ENCODE peak calls at places on chromosome 15, in ten cellular contexts. One of them, this sample, is unnamed.

GRCh38 chr15:38129531-38130199 is 123.0 kb upstream of the SPRED1 start:
- DNase-seq in CD8-positive, alpha-beta memory T cell: no peak
- DNase-seq in naive thymus-derived CD4-positive, alpha-beta T cell: no peak
- DNase-seq in GM23338: no peak
- DNase-seq in RWPE1: peak
- DNase-seq in tibial nerve: peak
- DNase-seq in CD4-positive, alpha-beta T cell: no peak
- DNase-seq in cardiac muscle cell: no peak
- DNase-seq in body of pancreas: peak
- DNase-seq in dorsolateral prefrontal cortex: peak
- DNase-seq in this sample: peak

GRCh38 chr15:63439536-63440264 is 58.1 kb upstream of the CA12 start:
- DNase-seq in CD8-positive, alpha-beta memory T cell: no peak
- DNase-seq in naive thymus-derived CD4-positive, alpha-beta T cell: peak
- DNase-seq in GM23338: no peak
- DNase-seq in RWPE1: no peak
- DNase-seq in tibial nerve: no peak
- DNase-seq in CD4-positive, alpha-beta T cell: no peak
- DNase-seq in cardiac muscle cell: no peak
- DNase-seq in body of pancreas: no peak
- DNase-seq in dorsolateral prefrontal cortex: no peak
- DNase-seq in this sample: no peak

GRCh38 chr15:58038426-58039106 is 26.9 kb downstream of the ALDH1A2 start:
- DNase-seq in CD8-positive, alpha-beta memory T cell: no peak
- DNase-seq in naive thymus-derived CD4-positive, alpha-beta T cell: no peak
- DNase-seq in GM23338: no peak
- DNase-seq in RWPE1: peak
- DNase-seq in tibial nerve: no peak
- DNase-seq in CD4-positive, alpha-beta T cell: no peak
- DNase-seq in cardiac muscle cell: no peak
- DNase-seq in body of pancreas: peak
- DNase-seq in dorsolateral prefrontal cortex: no peak
- DNase-seq in this sample: no peak

GRCh38 chr15:39874890-39875549 is 45.0 kb downstream of the GPR176 start:
- DNase-seq in CD8-positive, alpha-beta memory T cell: no peak
- DNase-seq in naive thymus-derived CD4-positive, alpha-beta T cell: peak
- DNase-seq in GM23338: peak
- DNase-seq in RWPE1: peak
- DNase-seq in tibial nerve: peak
- DNase-seq in CD4-positive, alpha-beta T cell: no peak
- DNase-seq in cardiac muscle cell: peak
- DNase-seq in body of pancreas: peak
- DNase-seq in dorsolateral prefrontal cortex: peak
- DNase-seq in this sample: no peak

GRCh38 chr15:68113273-68113672 is 59.2 kb downstream of the PIAS1 start:
- DNase-seq in CD8-positive, alpha-beta memory T cell: no peak
- DNase-seq in naive thymus-derived CD4-positive, alpha-beta T cell: no peak
- DNase-seq in GM23338: no peak
- DNase-seq in RWPE1: no peak
- DNase-seq in tibial nerve: no peak
- DNase-seq in CD4-positive, alpha-beta T cell: no peak
- DNase-seq in cardiac muscle cell: no peak
- DNase-seq in body of pancreas: no peak
- DNase-seq in dorsolateral prefrontal cortex: no peak
- DNase-seq in this sample: no peak

GRCh38 chr15:66290518-66290917 is 2.9 kb upstream of the DIS3L start:
- DNase-seq in CD8-positive, alpha-beta memory T cell: no peak
- DNase-seq in naive thymus-derived CD4-positive, alpha-beta T cell: no peak
- DNase-seq in GM23338: no peak
- DNase-seq in RWPE1: no peak
- DNase-seq in tibial nerve: no peak
- DNase-seq in CD4-positive, alpha-beta T cell: no peak
- DNase-seq in cardiac muscle cell: no peak
- DNase-seq in body of pancreas: no peak
- DNase-seq in dorsolateral prefrontal cortex: no peak
- DNase-seq in this sample: no peak

GRCh38 chr15:90000175-90000923 is 775 bp upstream of the ZNF710 start:
- DNase-seq in CD8-positive, alpha-beta memory T cell: no peak
- DNase-seq in naive thymus-derived CD4-positive, alpha-beta T cell: peak
- DNase-seq in GM23338: peak
- DNase-seq in RWPE1: peak
- DNase-seq in tibial nerve: no peak
- DNase-seq in CD4-positive, alpha-beta T cell: no peak
- DNase-seq in cardiac muscle cell: no peak
- DNase-seq in body of pancreas: peak
- DNase-seq in dorsolateral prefrontal cortex: no peak
- DNase-seq in this sample: no peak

GRCh38 chr15:42090375-42090774 is 4.0 kb downstream of the PLA2G4D start:
- DNase-seq in CD8-positive, alpha-beta memory T cell: no peak
- DNase-seq in naive thymus-derived CD4-positive, alpha-beta T cell: no peak
- DNase-seq in GM23338: no peak
- DNase-seq in RWPE1: no peak
- DNase-seq in tibial nerve: no peak
- DNase-seq in CD4-positive, alpha-beta T cell: no peak
- DNase-seq in cardiac muscle cell: no peak
- DNase-seq in body of pancreas: no peak
- DNase-seq in dorsolateral prefrontal cortex: no peak
- DNase-seq in this sample: no peak

GRCh38 chr15:57327985-57328471 is 48.3 kb upstream of the CGNL1 start:
- DNase-seq in CD8-positive, alpha-beta memory T cell: no peak
- DNase-seq in naive thymus-derived CD4-positive, alpha-beta T cell: no peak
- DNase-seq in GM23338: no peak
- DNase-seq in RWPE1: no peak
- DNase-seq in tibial nerve: peak
- DNase-seq in CD4-positive, alpha-beta T cell: no peak
- DNase-seq in cardiac muscle cell: no peak
- DNase-seq in body of pancreas: no peak
- DNase-seq in dorsolateral prefrontal cortex: no peak
- DNase-seq in this sample: no peak

GRCh38 chr15:31228980-31229826 is 97.4 kb upstream of the KLF13 start:
- DNase-seq in CD8-positive, alpha-beta memory T cell: no peak
- DNase-seq in naive thymus-derived CD4-positive, alpha-beta T cell: no peak
- DNase-seq in GM23338: peak
- DNase-seq in RWPE1: no peak
- DNase-seq in tibial nerve: no peak
- DNase-seq in CD4-positive, alpha-beta T cell: no peak
- DNase-seq in cardiac muscle cell: peak
- DNase-seq in body of pancreas: peak
- DNase-seq in dorsolateral prefrontal cortex: no peak
- DNase-seq in this sample: no peak

GRCh38 chr15:68337826-68338225 is 60.3 kb downstream of the FEM1B start:
- DNase-seq in CD8-positive, alpha-beta memory T cell: no peak
- DNase-seq in naive thymus-derived CD4-positive, alpha-beta T cell: no peak
- DNase-seq in GM23338: no peak
- DNase-seq in RWPE1: peak
- DNase-seq in tibial nerve: no peak
- DNase-seq in CD4-positive, alpha-beta T cell: no peak
- DNase-seq in cardiac muscle cell: no peak
- DNase-seq in body of pancreas: no peak
- DNase-seq in dorsolateral prefrontal cortex: no peak
- DNase-seq in this sample: no peak

DNA sequence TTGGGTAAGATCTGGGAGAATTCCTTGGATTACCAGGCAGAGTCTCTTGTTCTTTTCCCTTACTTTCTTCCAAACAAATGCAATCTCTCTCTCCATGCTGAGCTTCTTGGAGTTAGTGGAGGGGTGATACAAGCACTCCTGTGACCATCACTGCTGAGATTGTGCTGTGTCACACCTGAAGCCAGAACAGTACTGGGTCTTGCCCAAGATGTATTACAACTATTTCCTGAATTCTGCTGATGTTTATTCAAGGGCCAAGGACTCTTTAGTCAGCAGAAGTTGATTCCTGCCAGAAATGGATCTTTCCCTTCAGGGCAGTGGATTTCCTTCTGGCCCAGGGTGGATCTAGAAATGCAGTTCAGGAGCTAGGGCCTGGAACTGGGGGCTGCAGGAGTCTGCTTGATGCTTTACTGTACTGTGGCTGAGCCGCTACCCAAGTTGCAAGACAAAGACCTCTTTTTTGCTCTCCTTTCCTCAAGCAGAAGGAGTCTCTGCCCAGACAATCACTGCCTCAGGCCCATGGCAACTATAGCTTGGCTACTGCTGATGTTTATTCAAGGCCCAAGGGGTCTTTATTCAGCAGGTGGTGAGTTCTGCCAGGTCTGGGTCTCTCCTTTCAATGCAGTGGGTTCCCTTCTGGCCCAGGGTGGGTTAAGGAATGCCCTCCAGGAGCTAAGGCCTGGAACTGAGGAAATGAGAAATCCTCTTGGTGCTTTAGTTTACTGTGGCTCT is 98.8 kb downstream of the SH3GL3 start:
- DNase-seq in CD8-positive, alpha-beta memory T cell: no peak
- DNase-seq in naive thymus-derived CD4-positive, alpha-beta T cell: no peak
- DNase-seq in GM23338: peak
- DNase-seq in RWPE1: no peak
- DNase-seq in tibial nerve: no peak
- DNase-seq in CD4-positive, alpha-beta T cell: no peak
- DNase-seq in cardiac muscle cell: no peak
- DNase-seq in body of pancreas: no peak
- DNase-seq in dorsolateral prefrontal cortex: no peak
- DNase-seq in this sample: no peak
- H3K27ac ChIP-seq in CD8-positive, alpha-beta memory T cell: no peak
- H3K27ac ChIP-seq in naive thymus-derived CD4-positive, alpha-beta T cell: no peak
- H3K27ac ChIP-seq in GM23338: no peak
- H3K27ac ChIP-seq in RWPE1: no peak
- H3K27ac ChIP-seq in tibial nerve: no peak
- H3K27ac ChIP-seq in CD4-positive, alpha-beta T cell: no peak
- H3K27ac ChIP-seq in cardiac muscle cell: no peak
- H3K27ac ChIP-seq in body of pancreas: no peak
- H3K27ac ChIP-seq in dorsolateral prefrontal cortex: no peak
- H3K27ac ChIP-seq in this sample: peak

DNA sequence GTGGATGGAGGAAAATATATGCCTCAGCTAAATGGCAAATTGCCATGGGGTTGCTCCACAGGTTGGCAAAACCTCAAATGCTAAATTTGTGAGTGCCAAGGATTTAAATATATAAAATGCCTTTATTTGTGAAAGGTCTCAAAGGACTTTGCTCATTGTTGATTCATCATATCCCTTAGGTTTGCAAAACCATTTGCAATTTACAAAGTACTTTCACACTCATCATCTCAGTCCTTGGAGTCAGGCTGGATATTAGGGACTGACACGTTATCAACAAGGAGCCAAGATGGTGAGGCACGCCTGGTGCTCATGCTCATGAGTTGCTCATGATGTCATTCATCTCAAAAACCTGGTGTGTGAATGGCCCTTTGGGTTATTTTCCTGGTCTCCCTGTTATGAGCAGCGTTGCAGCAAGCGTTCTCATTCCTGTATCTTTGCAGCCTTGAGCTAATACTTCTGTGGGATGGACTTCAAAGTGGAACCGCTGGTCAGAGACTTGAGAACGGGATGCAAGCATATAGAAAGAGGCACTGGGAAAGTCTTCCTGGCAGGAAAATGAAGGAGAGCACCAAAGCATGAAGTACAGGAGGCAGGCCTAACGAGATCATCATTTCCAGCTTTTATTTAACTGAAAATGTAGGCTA is 66.0 kb downstream of the MYO1E start:
- DNase-seq in CD8-positive, alpha-beta memory T cell: no peak
- DNase-seq in naive thymus-derived CD4-positive, alpha-beta T cell: no peak
- DNase-seq in GM23338: no peak
- DNase-seq in RWPE1: peak
- DNase-seq in tibial nerve: no peak
- DNase-seq in CD4-positive, alpha-beta T cell: no peak
- DNase-seq in cardiac muscle cell: no peak
- DNase-seq in body of pancreas: no peak
- DNase-seq in dorsolateral prefrontal cortex: no peak
- DNase-seq in this sample: no peak
- H3K27ac ChIP-seq in CD8-positive, alpha-beta memory T cell: no peak
- H3K27ac ChIP-seq in naive thymus-derived CD4-positive, alpha-beta T cell: no peak
- H3K27ac ChIP-seq in GM23338: no peak
- H3K27ac ChIP-seq in RWPE1: peak
- H3K27ac ChIP-seq in tibial nerve: peak
- H3K27ac ChIP-seq in CD4-positive, alpha-beta T cell: no peak
- H3K27ac ChIP-seq in cardiac muscle cell: no peak
- H3K27ac ChIP-seq in body of pancreas: no peak
- H3K27ac ChIP-seq in dorsolateral prefrontal cortex: peak
- H3K27ac ChIP-seq in this sample: peak

GRCh38 chr15:73997986-73998385 is 3.5 kb downstream of the PML start:
- DNase-seq in CD8-positive, alpha-beta memory T cell: no peak
- DNase-seq in naive thymus-derived CD4-positive, alpha-beta T cell: no peak
- DNase-seq in GM23338: no peak
- DNase-seq in RWPE1: no peak
- DNase-seq in tibial nerve: no peak
- DNase-seq in CD4-positive, alpha-beta T cell: no peak
- DNase-seq in cardiac muscle cell: no peak
- DNase-seq in body of pancreas: no peak
- DNase-seq in dorsolateral prefrontal cortex: no peak
- DNase-seq in this sample: no peak
- H3K27ac ChIP-seq in CD8-positive, alpha-beta memory T cell: no peak
- H3K27ac ChIP-seq in naive thymus-derived CD4-positive, alpha-beta T cell: peak
- H3K27ac ChIP-seq in GM23338: no peak
- H3K27ac ChIP-seq in RWPE1: peak
- H3K27ac ChIP-seq in tibial nerve: no peak
- H3K27ac ChIP-seq in CD4-positive, alpha-beta T cell: no peak
- H3K27ac ChIP-seq in cardiac muscle cell: no peak
- H3K27ac ChIP-seq in body of pancreas: no peak
- H3K27ac ChIP-seq in dorsolateral prefrontal cortex: no peak
- H3K27ac ChIP-seq in this sample: no peak

GRCh38 chr15:37109952-37110630 is 9.7 kb upstream of the MEIS2 start:
- DNase-seq in CD8-positive, alpha-beta memory T cell: no peak
- DNase-seq in naive thymus-derived CD4-positive, alpha-beta T cell: no peak
- DNase-seq in GM23338: peak
- DNase-seq in RWPE1: no peak
- DNase-seq in tibial nerve: no peak
- DNase-seq in CD4-positive, alpha-beta T cell: no peak
- DNase-seq in cardiac muscle cell: peak
- DNase-seq in body of pancreas: peak
- DNase-seq in dorsolateral prefrontal cortex: no peak
- DNase-seq in this sample: no peak

GRCh38 chr15:37109151-37109912 is 9.0 kb upstream of the MEIS2 start:
- DNase-seq in CD8-positive, alpha-beta memory T cell: no peak
- DNase-seq in naive thymus-derived CD4-positive, alpha-beta T cell: no peak
- DNase-seq in GM23338: peak
- DNase-seq in RWPE1: no peak
- DNase-seq in tibial nerve: no peak
- DNase-seq in CD4-positive, alpha-beta T cell: no peak
- DNase-seq in cardiac muscle cell: no peak
- DNase-seq in body of pancreas: no peak
- DNase-seq in dorsolateral prefrontal cortex: no peak
- DNase-seq in this sample: no peak

GRCh38 chr15:37112171-37112570 is 11.8 kb upstream of the MEIS2 start:
- DNase-seq in CD8-positive, alpha-beta memory T cell: no peak
- DNase-seq in naive thymus-derived CD4-positive, alpha-beta T cell: no peak
- DNase-seq in GM23338: no peak
- DNase-seq in RWPE1: no peak
- DNase-seq in tibial nerve: no peak
- DNase-seq in CD4-positive, alpha-beta T cell: no peak
- DNase-seq in cardiac muscle cell: no peak
- DNase-seq in body of pancreas: no peak
- DNase-seq in dorsolateral prefrontal cortex: no peak
- DNase-seq in this sample: no peak

GRCh38 chr15:37112963-37113362 is 12.6 kb upstream of the MEIS2 start:
- DNase-seq in CD8-positive, alpha-beta memory T cell: no peak
- DNase-seq in naive thymus-derived CD4-positive, alpha-beta T cell: no peak
- DNase-seq in GM23338: no peak
- DNase-seq in RWPE1: no peak
- DNase-seq in tibial nerve: no peak
- DNase-seq in CD4-positive, alpha-beta T cell: no peak
- DNase-seq in cardiac muscle cell: no peak
- DNase-seq in body of pancreas: no peak
- DNase-seq in dorsolateral prefrontal cortex: no peak
- DNase-seq in this sample: no peak

DNA sequence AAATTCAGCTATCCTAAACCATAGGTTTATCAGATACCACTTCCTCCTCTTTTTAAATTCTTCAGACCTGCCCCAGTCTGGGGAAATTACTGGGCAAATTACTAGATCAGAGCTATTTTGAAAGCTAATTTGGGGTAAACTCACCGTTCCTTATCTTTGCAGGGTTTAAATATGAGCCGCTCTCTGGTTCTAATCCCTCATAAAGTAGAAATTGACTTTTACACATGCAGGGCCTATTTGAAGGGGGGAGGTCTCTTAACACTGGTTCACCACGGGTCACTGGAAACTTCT is 11.0 kb upstream of the MEIS2 start:
- DNase-seq in CD8-positive, alpha-beta memory T cell: no peak
- DNase-seq in naive thymus-derived CD4-positive, alpha-beta T cell: no peak
- DNase-seq in GM23338: no peak
- DNase-seq in RWPE1: no peak
- DNase-seq in tibial nerve: no peak
- DNase-seq in CD4-positive, alpha-beta T cell: no peak
- DNase-seq in cardiac muscle cell: no peak
- DNase-seq in body of pancreas: no peak
- DNase-seq in dorsolateral prefrontal cortex: no peak
- DNase-seq in this sample: no peak
- H3K27ac ChIP-seq in CD8-positive, alpha-beta memory T cell: no peak
- H3K27ac ChIP-seq in naive thymus-derived CD4-positive, alpha-beta T cell: no peak
- H3K27ac ChIP-seq in GM23338: no peak
- H3K27ac ChIP-seq in RWPE1: no peak
- H3K27ac ChIP-seq in tibial nerve: no peak
- H3K27ac ChIP-seq in CD4-positive, alpha-beta T cell: no peak
- H3K27ac ChIP-seq in cardiac muscle cell: peak
- H3K27ac ChIP-seq in body of pancreas: peak
- H3K27ac ChIP-seq in dorsolateral prefrontal cortex: peak
- H3K27ac ChIP-seq in this sample: no peak

This sample was measured in substantia nigra.